ENCODE peak calls at places on chromosomes 4 and X, in six cellular contexts. One of them, this sample, is unnamed.
A peak's percentile ranks its signal among the peaks of the same experiment; 100 is the strongest.

GRCh38 chr4:142845293-142846070 is 619 bp downstream of the INPP4B start:
- ATAC-seq in pancreas: peak; percentile 17
- ATAC-seq in activated CD8-positive, alpha-beta T cell treated with anti-CD3 and anti-CD28 coated beads, Interleukin-2, amount 10 ng/mL, durations not matched to agents 7 days and 5 days: peak; percentile 8
- ATAC-seq in Right ventricle myocardium superior: peak; percentile 21
- ATAC-seq in left cardiac atrium: peak; percentile 36
- ATAC-seq in activated CD4-positive, alpha-beta T cell treated with anti-CD3 and anti-CD28 coated beads for 36 hours: no peak
- ATAC-seq in this sample: peak; percentile 22

GRCh38 chr4:129113919-129114318 is 18.0 kb downstream of the C4orf33 start:
- ATAC-seq in pancreas: peak; percentile 56
- ATAC-seq in activated CD8-positive, alpha-beta T cell treated with anti-CD3 and anti-CD28 coated beads, Interleukin-2, amount 10 ng/mL, durations not matched to agents 7 days and 5 days: no peak
- ATAC-seq in Right ventricle myocardium superior: no peak
- ATAC-seq in left cardiac atrium: no peak
- ATAC-seq in activated CD4-positive, alpha-beta T cell treated with anti-CD3 and anti-CD28 coated beads for 36 hours: no peak
- ATAC-seq in this sample: no peak

GRCh38 chr4:151983854-151984253 is 223.0 kb upstream of the GATB start:
- ATAC-seq in pancreas: peak; percentile 91
- ATAC-seq in activated CD8-positive, alpha-beta T cell treated with anti-CD3 and anti-CD28 coated beads, Interleukin-2, amount 10 ng/mL, durations not matched to agents 7 days and 5 days: no peak
- ATAC-seq in Right ventricle myocardium superior: no peak
- ATAC-seq in left cardiac atrium: no peak
- ATAC-seq in activated CD4-positive, alpha-beta T cell treated with anti-CD3 and anti-CD28 coated beads for 36 hours: no peak
- ATAC-seq in this sample: no peak

GRCh38 chr4:139278956-139279722 is 886 bp downstream of the MGARP start:
- ATAC-seq in pancreas: peak; percentile 55
- ATAC-seq in activated CD8-positive, alpha-beta T cell treated with anti-CD3 and anti-CD28 coated beads, Interleukin-2, amount 10 ng/mL, durations not matched to agents 7 days and 5 days: peak; percentile 55
- ATAC-seq in Right ventricle myocardium superior: peak; percentile 46
- ATAC-seq in left cardiac atrium: peak; percentile 80
- ATAC-seq in activated CD4-positive, alpha-beta T cell treated with anti-CD3 and anti-CD28 coated beads for 36 hours: peak; percentile 42
- ATAC-seq in this sample: no peak

GRCh38 chrX:115362334-115363095 is 73.0 kb downstream of the LUZP4 start:
- ATAC-seq in pancreas: no peak
- ATAC-seq in activated CD8-positive, alpha-beta T cell treated with anti-CD3 and anti-CD28 coated beads, Interleukin-2, amount 10 ng/mL, durations not matched to agents 7 days and 5 days: no peak
- ATAC-seq in Right ventricle myocardium superior: no peak
- ATAC-seq in left cardiac atrium: no peak
- ATAC-seq in activated CD4-positive, alpha-beta T cell treated with anti-CD3 and anti-CD28 coated beads for 36 hours: no peak
- ATAC-seq in this sample: no peak

GRCh38 chr4:146033149-146033548 is 94.5 kb upstream of the ZNF827 start:
- ATAC-seq in pancreas: peak; percentile 80
- ATAC-seq in activated CD8-positive, alpha-beta T cell treated with anti-CD3 and anti-CD28 coated beads, Interleukin-2, amount 10 ng/mL, durations not matched to agents 7 days and 5 days: no peak
- ATAC-seq in Right ventricle myocardium superior: no peak
- ATAC-seq in left cardiac atrium: no peak
- ATAC-seq in activated CD4-positive, alpha-beta T cell treated with anti-CD3 and anti-CD28 coated beads for 36 hours: no peak
- ATAC-seq in this sample: no peak

GRCh38 chr4:111187108-111187507 is 564.2 kb upstream of the PITX2 start:
- ATAC-seq in pancreas: no peak
- ATAC-seq in activated CD8-positive, alpha-beta T cell treated with anti-CD3 and anti-CD28 coated beads, Interleukin-2, amount 10 ng/mL, durations not matched to agents 7 days and 5 days: no peak
- ATAC-seq in Right ventricle myocardium superior: no peak
- ATAC-seq in left cardiac atrium: no peak
- ATAC-seq in activated CD4-positive, alpha-beta T cell treated with anti-CD3 and anti-CD28 coated beads for 36 hours: no peak
- ATAC-seq in this sample: no peak

GRCh38 chrX:56314334-56314733 is 82.2 kb downstream of the KLF8 start:
- ATAC-seq in pancreas: no peak
- ATAC-seq in activated CD8-positive, alpha-beta T cell treated with anti-CD3 and anti-CD28 coated beads, Interleukin-2, amount 10 ng/mL, durations not matched to agents 7 days and 5 days: peak; percentile 58
- ATAC-seq in Right ventricle myocardium superior: no peak
- ATAC-seq in left cardiac atrium: no peak
- ATAC-seq in activated CD4-positive, alpha-beta T cell treated with anti-CD3 and anti-CD28 coated beads for 36 hours: no peak
- ATAC-seq in this sample: no peak

GRCh38 chr4:151743894-151744293 is 16.9 kb downstream of the GATB start:
- ATAC-seq in pancreas: no peak
- ATAC-seq in activated CD8-positive, alpha-beta T cell treated with anti-CD3 and anti-CD28 coated beads, Interleukin-2, amount 10 ng/mL, durations not matched to agents 7 days and 5 days: no peak
- ATAC-seq in Right ventricle myocardium superior: no peak
- ATAC-seq in left cardiac atrium: no peak
- ATAC-seq in activated CD4-positive, alpha-beta T cell treated with anti-CD3 and anti-CD28 coated beads for 36 hours: no peak
- ATAC-seq in this sample: no peak

GRCh38 chrX:70755850-70756249 is 152.7 kb downstream of the TEX11 start:
- ATAC-seq in pancreas: no peak
- ATAC-seq in activated CD8-positive, alpha-beta T cell treated with anti-CD3 and anti-CD28 coated beads, Interleukin-2, amount 10 ng/mL, durations not matched to agents 7 days and 5 days: peak; percentile 69
- ATAC-seq in Right ventricle myocardium superior: no peak
- ATAC-seq in left cardiac atrium: no peak
- ATAC-seq in activated CD4-positive, alpha-beta T cell treated with anti-CD3 and anti-CD28 coated beads for 36 hours: peak; percentile 78
- ATAC-seq in this sample: no peak

GRCh38 chr4:88162636-88163035 is 4.2 kb upstream of the ABCG2 start:
- ATAC-seq in pancreas: no peak
- ATAC-seq in activated CD8-positive, alpha-beta T cell treated with anti-CD3 and anti-CD28 coated beads, Interleukin-2, amount 10 ng/mL, durations not matched to agents 7 days and 5 days: no peak
- ATAC-seq in Right ventricle myocardium superior: no peak
- ATAC-seq in left cardiac atrium: no peak
- ATAC-seq in activated CD4-positive, alpha-beta T cell treated with anti-CD3 and anti-CD28 coated beads for 36 hours: no peak
- ATAC-seq in this sample: no peak

GRCh38 chr4:172985552-172985951 is 183.1 kb upstream of the GALNT7 start:
- ATAC-seq in pancreas: no peak
- ATAC-seq in activated CD8-positive, alpha-beta T cell treated with anti-CD3 and anti-CD28 coated beads, Interleukin-2, amount 10 ng/mL, durations not matched to agents 7 days and 5 days: no peak
- ATAC-seq in Right ventricle myocardium superior: no peak
- ATAC-seq in left cardiac atrium: no peak
- ATAC-seq in activated CD4-positive, alpha-beta T cell treated with anti-CD3 and anti-CD28 coated beads for 36 hours: no peak
- ATAC-seq in this sample: no peak

GRCh38 chr4:156786713-156787112 is 184.9 kb downstream of the PDGFC start:
- ATAC-seq in pancreas: no peak
- ATAC-seq in activated CD8-positive, alpha-beta T cell treated with anti-CD3 and anti-CD28 coated beads, Interleukin-2, amount 10 ng/mL, durations not matched to agents 7 days and 5 days: no peak
- ATAC-seq in Right ventricle myocardium superior: peak; percentile 56
- ATAC-seq in left cardiac atrium: no peak
- ATAC-seq in activated CD4-positive, alpha-beta T cell treated with anti-CD3 and anti-CD28 coated beads for 36 hours: no peak
- ATAC-seq in this sample: no peak

GRCh38 chr4:4677825-4678522 is 136.1 kb upstream of the STX18 start:
- ATAC-seq in pancreas: no peak
- ATAC-seq in activated CD8-positive, alpha-beta T cell treated with anti-CD3 and anti-CD28 coated beads, Interleukin-2, amount 10 ng/mL, durations not matched to agents 7 days and 5 days: no peak
- ATAC-seq in Right ventricle myocardium superior: peak; percentile 39
- ATAC-seq in left cardiac atrium: peak; percentile 66
- ATAC-seq in activated CD4-positive, alpha-beta T cell treated with anti-CD3 and anti-CD28 coated beads for 36 hours: no peak
- ATAC-seq in this sample: no peak

GRCh38 chrX:154012336-154012991 is 7.2 kb downstream of the IRAK1 start:
- ATAC-seq in pancreas: peak; percentile 59
- ATAC-seq in activated CD8-positive, alpha-beta T cell treated with anti-CD3 and anti-CD28 coated beads, Interleukin-2, amount 10 ng/mL, durations not matched to agents 7 days and 5 days: no peak
- ATAC-seq in Right ventricle myocardium superior: no peak
- ATAC-seq in left cardiac atrium: peak; percentile 24
- ATAC-seq in activated CD4-positive, alpha-beta T cell treated with anti-CD3 and anti-CD28 coated beads for 36 hours: no peak
- ATAC-seq in this sample: no peak

GRCh38 chr4:123827511-123827910 is 430.9 kb downstream of the SPRY1 start:
- ATAC-seq in pancreas: no peak
- ATAC-seq in activated CD8-positive, alpha-beta T cell treated with anti-CD3 and anti-CD28 coated beads, Interleukin-2, amount 10 ng/mL, durations not matched to agents 7 days and 5 days: no peak
- ATAC-seq in Right ventricle myocardium superior: no peak
- ATAC-seq in left cardiac atrium: no peak
- ATAC-seq in activated CD4-positive, alpha-beta T cell treated with anti-CD3 and anti-CD28 coated beads for 36 hours: no peak
- ATAC-seq in this sample: no peak

GRCh38 chr4:40228497-40229365 is 31.9 kb downstream of the RHOH start:
- ATAC-seq in pancreas: no peak
- ATAC-seq in activated CD8-positive, alpha-beta T cell treated with anti-CD3 and anti-CD28 coated beads, Interleukin-2, amount 10 ng/mL, durations not matched to agents 7 days and 5 days: no peak
- ATAC-seq in Right ventricle myocardium superior: no peak
- ATAC-seq in left cardiac atrium: no peak
- ATAC-seq in activated CD4-positive, alpha-beta T cell treated with anti-CD3 and anti-CD28 coated beads for 36 hours: peak; percentile 34
- ATAC-seq in this sample: peak; percentile 77

GRCh38 chr4:13640149-13640671 is 12.7 kb upstream of the BOD1L1 start:
- ATAC-seq in pancreas: no peak
- ATAC-seq in activated CD8-positive, alpha-beta T cell treated with anti-CD3 and anti-CD28 coated beads, Interleukin-2, amount 10 ng/mL, durations not matched to agents 7 days and 5 days: no peak
- ATAC-seq in Right ventricle myocardium superior: no peak
- ATAC-seq in left cardiac atrium: no peak
- ATAC-seq in activated CD4-positive, alpha-beta T cell treated with anti-CD3 and anti-CD28 coated beads for 36 hours: no peak
- ATAC-seq in this sample: no peak

GRCh38 chr4:158914178-158914577 is 145.4 kb downstream of the FNIP2 start:
- ATAC-seq in pancreas: peak; percentile 39
- ATAC-seq in activated CD8-positive, alpha-beta T cell treated with anti-CD3 and anti-CD28 coated beads, Interleukin-2, amount 10 ng/mL, durations not matched to agents 7 days and 5 days: no peak
- ATAC-seq in Right ventricle myocardium superior: peak; percentile 65
- ATAC-seq in left cardiac atrium: peak; percentile 74
- ATAC-seq in activated CD4-positive, alpha-beta T cell treated with anti-CD3 and anti-CD28 coated beads for 36 hours: no peak
- ATAC-seq in this sample: no peak

GRCh38 chrX:39574178-39574577 is 523.6 kb downstream of the BCOR start:
- ATAC-seq in pancreas: no peak
- ATAC-seq in activated CD8-positive, alpha-beta T cell treated with anti-CD3 and anti-CD28 coated beads, Interleukin-2, amount 10 ng/mL, durations not matched to agents 7 days and 5 days: no peak
- ATAC-seq in Right ventricle myocardium superior: no peak
- ATAC-seq in left cardiac atrium: no peak
- ATAC-seq in activated CD4-positive, alpha-beta T cell treated with anti-CD3 and anti-CD28 coated beads for 36 hours: no peak
- ATAC-seq in this sample: no peak

GRCh38 chr4:142687547-142688275 is 158.4 kb downstream of the INPP4B start:
- ATAC-seq in pancreas: no peak
- ATAC-seq in activated CD8-positive, alpha-beta T cell treated with anti-CD3 and anti-CD28 coated beads, Interleukin-2, amount 10 ng/mL, durations not matched to agents 7 days and 5 days: no peak
- ATAC-seq in Right ventricle myocardium superior: no peak
- ATAC-seq in left cardiac atrium: no peak
- ATAC-seq in activated CD4-positive, alpha-beta T cell treated with anti-CD3 and anti-CD28 coated beads for 36 hours: peak; percentile 92
- ATAC-seq in this sample: peak; percentile 41

GRCh38 chr4:113574636-113575103 is 186.9 kb downstream of the CAMK2D start:
- ATAC-seq in pancreas: peak; percentile 82
- ATAC-seq in activated CD8-positive, alpha-beta T cell treated with anti-CD3 and anti-CD28 coated beads, Interleukin-2, amount 10 ng/mL, durations not matched to agents 7 days and 5 days: no peak
- ATAC-seq in Right ventricle myocardium superior: peak; percentile 50
- ATAC-seq in left cardiac atrium: peak; percentile 78
- ATAC-seq in activated CD4-positive, alpha-beta T cell treated with anti-CD3 and anti-CD28 coated beads for 36 hours: no peak
- ATAC-seq in this sample: no peak